ENCODE peak calls at places on chromosomes 11 and 22, in nine cellular contexts. One of them, this sample, is unnamed.

GRCh38 chr11:42555197-42555596 is 756.6 kb upstream of the API5 start:
- DNase-seq in SW480: peak; percentile 2
- DNase-seq in amniotic stem cell: no peak
- DNase-seq in brain microvascular endothelial cell: no peak
- DNase-seq in progenitor cell of endocrine pancreas: no peak
- DNase-seq in kidney glomerular epithelial cell: no peak
- DNase-seq in HuH-7.5: no peak
- DNase-seq in choroid plexus epithelial cell: no peak
- DNase-seq in GM12865: no peak
- DNase-seq in this sample: no peak

GRCh38 chr11:776459-777287 is 614 bp downstream of the GATD1 start:
- DNase-seq in SW480: no peak
- DNase-seq in amniotic stem cell: no peak
- DNase-seq in brain microvascular endothelial cell: no peak
- DNase-seq in progenitor cell of endocrine pancreas: peak; percentile 40
- DNase-seq in kidney glomerular epithelial cell: no peak
- DNase-seq in HuH-7.5: peak; percentile 86
- DNase-seq in choroid plexus epithelial cell: peak; percentile 34
- DNase-seq in GM12865: peak; percentile 47
- DNase-seq in this sample: no peak

GRCh38 chr11:114082415-114082748 is 22.9 kb downstream of the ZBTB16 start:
- DNase-seq in SW480: no peak
- DNase-seq in amniotic stem cell: no peak
- DNase-seq in brain microvascular endothelial cell: no peak
- DNase-seq in progenitor cell of endocrine pancreas: no peak
- DNase-seq in kidney glomerular epithelial cell: no peak
- DNase-seq in HuH-7.5: no peak
- DNase-seq in choroid plexus epithelial cell: peak; percentile 67
- DNase-seq in GM12865: no peak
- DNase-seq in this sample: peak; percentile 18

GRCh38 chr22:21698430-21699329 is 32.9 kb downstream of the PPIL2 start:
- DNase-seq in SW480: no peak
- DNase-seq in amniotic stem cell: peak; percentile 33
- DNase-seq in brain microvascular endothelial cell: peak; percentile 25
- DNase-seq in progenitor cell of endocrine pancreas: no peak
- DNase-seq in kidney glomerular epithelial cell: peak; percentile 21
- DNase-seq in HuH-7.5: no peak
- DNase-seq in choroid plexus epithelial cell: peak; percentile 63
- DNase-seq in GM12865: no peak
- DNase-seq in this sample: no peak

GRCh38 chr11:10108901-10109665 is 184.9 kb downstream of the SBF2 start:
- DNase-seq in SW480: no peak
- DNase-seq in amniotic stem cell: no peak
- DNase-seq in brain microvascular endothelial cell: no peak
- DNase-seq in progenitor cell of endocrine pancreas: no peak
- DNase-seq in kidney glomerular epithelial cell: no peak
- DNase-seq in HuH-7.5: no peak
- DNase-seq in choroid plexus epithelial cell: peak; percentile 74
- DNase-seq in GM12865: no peak
- DNase-seq in this sample: peak; percentile 83

GRCh38 chr11:80815752-80816453 is 1375.1 kb upstream of the TENM4 start:
- DNase-seq in SW480: no peak
- DNase-seq in amniotic stem cell: no peak
- DNase-seq in brain microvascular endothelial cell: peak; percentile 15
- DNase-seq in progenitor cell of endocrine pancreas: no peak
- DNase-seq in kidney glomerular epithelial cell: peak; percentile 33
- DNase-seq in HuH-7.5: no peak
- DNase-seq in choroid plexus epithelial cell: peak; percentile 5
- DNase-seq in GM12865: peak; percentile 71
- DNase-seq in this sample: no peak

GRCh38 chr22:20639750-20640149 is 132.3 kb downstream of the MED15 start:
- DNase-seq in SW480: no peak
- DNase-seq in amniotic stem cell: no peak
- DNase-seq in brain microvascular endothelial cell: no peak
- DNase-seq in progenitor cell of endocrine pancreas: no peak
- DNase-seq in kidney glomerular epithelial cell: no peak
- DNase-seq in HuH-7.5: no peak
- DNase-seq in choroid plexus epithelial cell: no peak
- DNase-seq in GM12865: no peak
- DNase-seq in this sample: no peak

GRCh38 chr22:41469218-41469851 is 418 bp downstream of the ACO2 start:
- DNase-seq in SW480: peak; percentile 10
- DNase-seq in amniotic stem cell: no peak
- DNase-seq in brain microvascular endothelial cell: no peak
- DNase-seq in progenitor cell of endocrine pancreas: no peak
- DNase-seq in kidney glomerular epithelial cell: no peak
- DNase-seq in HuH-7.5: no peak
- DNase-seq in choroid plexus epithelial cell: peak; percentile 9
- DNase-seq in GM12865: peak; percentile 57
- DNase-seq in this sample: peak; percentile 8

GRCh38 chr11:124172076-124172475 is 11.1 kb upstream of the OR10D3 start:
- DNase-seq in SW480: no peak
- DNase-seq in amniotic stem cell: no peak
- DNase-seq in brain microvascular endothelial cell: no peak
- DNase-seq in progenitor cell of endocrine pancreas: no peak
- DNase-seq in kidney glomerular epithelial cell: no peak
- DNase-seq in HuH-7.5: no peak
- DNase-seq in choroid plexus epithelial cell: no peak
- DNase-seq in GM12865: no peak
- DNase-seq in this sample: no peak

GRCh38 chr11:77125191-77125590 is 2.9 kb upstream of the MYO7A start:
- DNase-seq in SW480: no peak
- DNase-seq in amniotic stem cell: no peak
- DNase-seq in brain microvascular endothelial cell: no peak
- DNase-seq in progenitor cell of endocrine pancreas: no peak
- DNase-seq in kidney glomerular epithelial cell: no peak
- DNase-seq in HuH-7.5: no peak
- DNase-seq in choroid plexus epithelial cell: no peak
- DNase-seq in GM12865: no peak
- DNase-seq in this sample: no peak

GRCh38 chr22:50314455-50315288 is 7.2 kb upstream of the PLXNB2 start:
- DNase-seq in SW480: no peak
- DNase-seq in amniotic stem cell: no peak
- DNase-seq in brain microvascular endothelial cell: no peak
- DNase-seq in progenitor cell of endocrine pancreas: no peak
- DNase-seq in kidney glomerular epithelial cell: no peak
- DNase-seq in HuH-7.5: no peak
- DNase-seq in choroid plexus epithelial cell: no peak
- DNase-seq in GM12865: peak; percentile 96
- DNase-seq in this sample: no peak

GRCh38 chr22:26949193-26949592 is 291.8 kb downstream of the MIAT start:
- DNase-seq in SW480: no peak
- DNase-seq in amniotic stem cell: no peak
- DNase-seq in brain microvascular endothelial cell: peak; percentile 1
- DNase-seq in progenitor cell of endocrine pancreas: peak; percentile 39
- DNase-seq in kidney glomerular epithelial cell: peak; percentile 20
- DNase-seq in HuH-7.5: no peak
- DNase-seq in choroid plexus epithelial cell: peak; percentile 8
- DNase-seq in GM12865: peak; percentile 12
- DNase-seq in this sample: peak; percentile 3

GRCh38 chr11:59173080-59173963 is 1.4 kb downstream of the DTX4 start:
- DNase-seq in SW480: peak; percentile 25
- DNase-seq in amniotic stem cell: no peak
- DNase-seq in brain microvascular endothelial cell: no peak
- DNase-seq in progenitor cell of endocrine pancreas: peak; percentile 40
- DNase-seq in kidney glomerular epithelial cell: peak; percentile 46
- DNase-seq in HuH-7.5: no peak
- DNase-seq in choroid plexus epithelial cell: no peak
- DNase-seq in GM12865: no peak
- DNase-seq in this sample: peak; percentile 10

GRCh38 chr11:123478352-123478986 is 48.4 kb downstream of the GRAMD1B start:
- DNase-seq in SW480: peak; percentile 80
- DNase-seq in amniotic stem cell: peak; percentile 15
- DNase-seq in brain microvascular endothelial cell: peak; percentile 64
- DNase-seq in progenitor cell of endocrine pancreas: no peak
- DNase-seq in kidney glomerular epithelial cell: peak; percentile 84
- DNase-seq in HuH-7.5: peak; percentile 13
- DNase-seq in choroid plexus epithelial cell: peak; percentile 88
- DNase-seq in GM12865: peak; percentile 80
- DNase-seq in this sample: peak; percentile 78

GRCh38 chr11:94183886-94184264 is 55.2 kb downstream of the PANX1 start:
- DNase-seq in SW480: peak; percentile 40
- DNase-seq in amniotic stem cell: no peak
- DNase-seq in brain microvascular endothelial cell: peak; percentile 54
- DNase-seq in progenitor cell of endocrine pancreas: peak; percentile 64
- DNase-seq in kidney glomerular epithelial cell: peak; percentile 55
- DNase-seq in HuH-7.5: peak; percentile 22
- DNase-seq in choroid plexus epithelial cell: peak; percentile 86
- DNase-seq in GM12865: peak; percentile 69
- DNase-seq in this sample: peak; percentile 24

GRCh38 chr22:44369241-44369652 is 56.5 kb upstream of the SHISAL1 start:
- DNase-seq in SW480: no peak
- DNase-seq in amniotic stem cell: no peak
- DNase-seq in brain microvascular endothelial cell: no peak
- DNase-seq in progenitor cell of endocrine pancreas: no peak
- DNase-seq in kidney glomerular epithelial cell: no peak
- DNase-seq in HuH-7.5: no peak
- DNase-seq in choroid plexus epithelial cell: no peak
- DNase-seq in GM12865: no peak
- DNase-seq in this sample: no peak

GRCh38 chr11:44010789-44011251 is 37.0 kb upstream of the ACCSL start:
- DNase-seq in SW480: no peak
- DNase-seq in amniotic stem cell: no peak
- DNase-seq in brain microvascular endothelial cell: no peak
- DNase-seq in progenitor cell of endocrine pancreas: no peak
- DNase-seq in kidney glomerular epithelial cell: no peak
- DNase-seq in HuH-7.5: no peak
- DNase-seq in choroid plexus epithelial cell: no peak
- DNase-seq in GM12865: no peak
- DNase-seq in this sample: no peak

This sample was measured in LHCN-M2.